ENCODE peak calls at places on chromosomes 2 and 18, in five cellular contexts. G, A, Y, R and L are unnamed samples.

GRCh38 chr2:82795446-82795845 is 1663.6 kb downstream of the SUCLG1 start:
- DNase-seq in G (no peak), A (no peak), Y (no peak), R (no peak), L (no peak)

GRCh38 chr2:130720036-130720435 is 8.8 kb upstream of the GPR148 start:
- DNase-seq in A (no peak), R (no peak), Y (no peak), G (peak), L (no peak)

GRCh38 chr2:20235655-20236302 is 10.8 kb upstream of the SDC1 start:
- DNase-seq in Y (no peak), A (no peak), G (no peak), R (no peak), L (no peak)

GRCh38 chr2:47849368-47849767 is 56.9 kb downstream of the FBXO11 start:
- DNase-seq in A (no peak), R (no peak), Y (no peak), G (no peak), L (no peak)

GRCh38 chr2:115359550-115359949 is 917.1 kb downstream of the DPP10 start:
- DNase-seq in Y (no peak), R (no peak), A (no peak), G (no peak), L (no peak)

GRCh38 chr2:135960598-135961551 is 24.6 kb downstream of the DARS1 start:
- DNase-seq in R (no peak), G (no peak), Y (peak), A (no peak), L (peak)

GRCh38 chr2:26466662-26467310 is 11.1 kb downstream of the OTOF start:
- DNase-seq in A (no peak), R (no peak), G (peak), Y (no peak), L (no peak)

GRCh38 chr2:215527738-215528137 is 91.9 kb upstream of the FN1 start:
- DNase-seq in A (no peak), Y (no peak), G (no peak), R (no peak), L (no peak)

GRCh38 chr2:168801961-168802824 is at the start of gene NOSTRIN:
- DNase-seq in Y (peak), G (peak), R (no peak), A (no peak), L (no peak)

GRCh38 chr2:236526459-236527197 is 43.0 kb upstream of the ACKR3 start:
- DNase-seq in R (no peak), G (no peak), Y (no peak), A (no peak), L (no peak)

GRCh38 chr2:178163395-178163794 is 30.9 kb upstream of the OSBPL6 start:
- DNase-seq in G (no peak), A (no peak), Y (no peak), R (no peak), L (no peak)

GRCh38 chr2:241561811-241562210 is 3.3 kb downstream of the BOK start:
- DNase-seq in R (no peak), Y (peak), A (peak), G (peak), L (no peak)

GRCh38 chr18:67142604-67143003 is 373.9 kb downstream of the DSEL start:
- DNase-seq in Y (no peak), A (no peak), R (no peak), G (no peak), L (no peak)

GRCh38 chr2:159201321-159202063 is 85.0 kb downstream of the WDSUB1 start:
- DNase-seq in A (no peak), R (no peak), G (no peak), Y (no peak), L (peak)

GRCh38 chr2:62783679-62784078 is 78.2 kb downstream of the EHBP1 start:
- DNase-seq in A (no peak), G (no peak), Y (no peak), R (no peak), L (no peak)

DNA sequence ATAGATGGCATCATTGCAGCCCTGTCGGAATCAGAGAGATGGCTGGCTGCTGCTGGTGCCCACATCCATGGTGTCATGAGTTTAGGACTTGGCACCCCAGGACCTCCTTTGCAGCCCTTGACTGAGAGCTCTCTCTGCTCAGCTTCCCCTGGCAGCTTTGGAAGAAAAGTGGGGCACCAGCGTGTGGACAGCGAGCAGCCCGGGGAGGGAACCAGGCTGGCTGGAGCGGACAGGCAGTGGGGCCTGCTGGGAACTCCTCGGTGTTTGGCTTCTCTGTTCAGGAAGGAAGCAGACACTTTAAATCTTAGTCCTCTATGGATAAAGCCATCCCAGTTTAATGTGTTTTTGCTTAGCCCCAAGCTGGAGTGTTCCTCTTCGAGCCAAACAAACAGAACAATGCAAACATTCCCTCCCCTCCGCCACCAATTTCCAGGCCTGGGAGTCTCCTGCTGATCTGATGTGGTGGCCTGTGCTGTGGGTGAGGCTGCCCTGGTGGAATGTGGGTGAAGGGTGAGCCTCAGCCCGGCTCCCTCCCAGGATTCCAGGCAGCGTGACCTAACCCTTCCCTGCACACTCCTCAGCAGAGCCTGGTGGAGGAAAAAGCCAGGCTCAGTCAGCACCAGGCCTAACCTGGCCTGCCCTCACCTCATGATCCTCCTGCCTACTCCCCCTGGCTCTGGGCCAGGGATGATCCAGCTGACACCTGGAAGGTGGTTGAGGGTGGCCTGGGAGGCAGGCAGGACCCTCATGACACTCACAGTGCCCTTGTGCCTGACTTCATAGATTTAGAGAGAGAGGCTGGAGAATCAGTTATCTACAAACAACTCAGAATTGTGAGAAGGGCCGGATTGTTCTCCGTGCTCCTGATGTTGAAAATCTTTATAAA is 21.6 kb upstream of the ITGB6 start:
- DNase-seq in A (peak), R (no peak), G (peak), Y (peak), L (no peak)
- H3K4me3 ChIP-seq in A (no peak), R (no peak), G (no peak), Y (no peak), L (no peak)

DNA sequence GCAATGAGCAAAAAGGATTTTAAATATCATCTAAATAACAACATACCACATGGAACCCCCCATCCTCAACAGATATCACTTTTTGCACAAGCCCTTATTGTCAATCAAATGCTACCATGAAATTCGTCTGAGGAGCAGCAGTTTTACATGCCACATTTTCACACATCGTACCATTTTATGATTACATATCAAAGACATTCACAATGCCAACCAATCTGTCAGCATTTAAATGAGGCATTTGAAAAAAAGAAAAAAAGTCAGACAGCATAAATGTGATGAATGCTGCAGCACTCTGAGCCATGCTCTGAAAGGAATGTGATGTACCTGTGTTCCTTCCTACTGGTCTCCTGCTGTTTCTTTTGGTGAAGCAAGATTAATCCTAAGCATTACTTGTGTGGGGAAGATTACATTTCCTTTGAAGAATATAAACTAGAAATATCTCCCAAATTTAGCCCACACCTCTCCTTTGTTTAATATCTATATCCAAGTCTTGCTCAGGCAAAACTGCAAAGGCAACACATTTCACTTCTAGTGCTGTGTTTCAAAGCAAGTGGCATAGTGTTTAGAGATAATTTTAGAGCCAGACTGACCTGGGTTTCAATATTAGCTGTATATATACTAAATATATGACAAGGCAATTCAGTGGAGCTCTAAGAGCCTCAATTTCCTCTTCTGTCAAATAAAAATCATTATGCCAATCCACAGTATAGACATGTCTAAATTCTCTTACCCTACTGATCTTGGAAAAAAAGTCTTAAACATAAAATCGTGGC is 391.2 kb downstream of the CMPK2 start:
- DNase-seq in R (no peak), A (no peak), Y (no peak), G (no peak), L (no peak)
- H3K27ac ChIP-seq in R (no peak), A (no peak), Y (no peak), G (no peak), L (no peak)

GRCh38 chr2:239516286-239516953 is 115.6 kb upstream of the HDAC4 start:
- DNase-seq in A (no peak), R (no peak), Y (no peak), G (no peak), L (no peak)

GRCh38 chr2:239516954-239517305 is 116.1 kb upstream of the HDAC4 start:
- DNase-seq in G (peak), A (no peak), R (no peak), Y (no peak), L (no peak)

GRCh38 chr2:239512054-239512453 is 111.2 kb upstream of the HDAC4 start:
- DNase-seq in Y (no peak), A (no peak), R (no peak), G (no peak), L (no peak)

GRCh38 chr2:239517686-239518085 is 116.9 kb upstream of the HDAC4 start:
- DNase-seq in G (no peak), Y (no peak), R (no peak), A (no peak), L (no peak)

GRCh38 chr2:239514753-239515152 is 113.9 kb upstream of the HDAC4 start:
- DNase-seq in Y (no peak), G (no peak), R (no peak), A (no peak), L (no peak)
- H3K4me3 ChIP-seq in Y (no peak), G (no peak), R (no peak), A (no peak), L (no peak)

GRCh38 chr2:68453761-68454360 is 13.2 kb downstream of the FBXO48 start:
- DNase-seq in Y (no peak), G (no peak), A (no peak), R (no peak), L (no peak)

GRCh38 chr2:68449395-68449678 is 17.8 kb downstream of the FBXO48 start:
- DNase-seq in Y (no peak), G (no peak), R (no peak), A (no peak), L (no peak)

GRCh38 chr2:68448671-68449394 is 18.3 kb downstream of the FBXO48 start:
- DNase-seq in R (peak), Y (no peak), G (no peak), A (peak), L (no peak)

GRCh38 chr2:68454719-68455118 is 12.4 kb downstream of the FBXO48 start:
- DNase-seq in G (no peak), R (no peak), Y (no peak), A (no peak), L (no peak)

DNA sequence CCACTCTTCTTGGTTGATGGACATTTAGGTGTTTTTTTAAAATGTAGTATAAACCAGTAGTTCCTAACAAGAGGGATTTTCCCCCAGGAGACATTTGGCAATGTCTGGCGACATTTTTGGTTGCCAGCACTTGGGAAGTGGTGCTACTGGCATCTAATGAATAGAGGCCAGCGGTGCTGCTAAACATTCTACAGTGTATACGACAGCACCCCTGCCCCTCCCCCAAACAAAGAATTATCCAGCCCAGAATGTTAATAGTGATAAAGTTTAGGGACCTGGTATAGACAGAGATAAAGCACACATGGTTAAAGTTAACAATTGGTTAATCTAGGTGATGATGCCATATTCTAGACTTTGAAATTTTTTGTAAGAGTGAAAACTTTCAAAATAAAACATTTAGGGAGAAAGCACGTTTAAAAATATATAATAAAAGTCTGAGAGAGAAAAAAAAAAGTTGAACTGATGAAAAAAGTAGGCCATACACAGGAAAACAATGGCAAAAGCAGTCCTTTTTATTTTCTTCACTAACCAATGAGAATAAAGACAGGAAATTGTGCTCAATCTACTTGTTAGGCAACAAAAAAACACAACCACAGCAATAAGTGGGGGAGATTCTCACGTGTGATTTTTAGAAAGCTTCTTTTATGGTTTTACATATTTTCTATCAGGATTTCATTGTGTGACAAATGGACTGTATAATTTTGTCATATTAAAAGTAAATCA is 14.8 kb downstream of the FBXO48 start:
- DNase-seq in G (no peak), A (peak), Y (no peak), R (no peak), L (peak)
- H3K27ac ChIP-seq in G (no peak), A (no peak), Y (no peak), R (no peak), L (no peak)

GRCh38 chr2:196941398-196942078 is 15.0 kb upstream of the PGAP1 start:
- DNase-seq in G (no peak), R (no peak), Y (no peak), A (no peak), L (no peak)
- H3K4me3 ChIP-seq in G (no peak), R (no peak), Y (no peak), A (no peak), L (no peak)

DNA sequence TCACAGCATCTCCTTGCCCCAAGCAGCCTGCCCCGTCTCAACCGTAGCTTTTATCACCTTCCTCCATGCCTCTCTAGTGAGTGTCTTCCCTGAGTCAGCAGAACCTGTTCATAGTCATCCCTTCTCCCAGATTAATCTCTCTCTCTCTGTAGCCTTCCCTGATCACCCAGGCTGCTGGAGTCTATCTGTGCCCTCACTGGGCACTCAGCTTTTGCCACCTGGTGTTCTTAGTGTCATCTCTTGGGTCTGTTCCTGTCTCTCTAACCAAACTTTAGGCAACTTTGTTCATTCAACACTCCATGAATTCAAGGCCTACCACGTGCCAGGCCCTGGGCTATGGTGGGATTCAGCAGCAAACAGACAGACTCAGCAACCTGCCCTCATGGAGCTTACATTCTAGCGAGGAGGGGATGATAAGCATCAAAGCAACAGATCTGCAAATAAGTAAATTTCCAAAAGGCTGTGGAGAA is 159.1 kb downstream of the SMAD7 start:
- DNase-seq in A (peak), Y (no peak), R (peak), G (no peak), L (no peak)
- H3K27ac ChIP-seq in A (no peak), Y (no peak), R (peak), G (peak), L (no peak)

DNA sequence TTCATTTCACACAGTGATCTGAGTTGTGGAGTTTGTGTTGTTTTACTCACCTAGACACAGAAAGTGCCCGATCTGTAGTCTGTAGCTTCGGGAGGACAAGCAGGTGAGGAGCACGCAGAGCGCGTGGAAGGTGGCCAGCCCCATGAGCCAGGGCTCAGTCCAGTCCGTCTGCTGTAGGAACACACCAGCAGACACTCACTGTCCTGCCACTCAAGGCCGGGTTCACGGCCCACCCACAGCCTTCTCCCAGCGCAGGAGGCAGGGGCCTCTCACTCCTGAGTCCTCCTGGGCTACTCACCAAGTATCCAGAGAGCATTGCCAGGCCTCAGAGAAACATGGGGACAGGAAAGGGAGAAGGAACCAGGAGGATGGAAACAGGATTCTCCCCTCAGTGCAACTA is 1.7 kb downstream of the TMEM18 start:
- DNase-seq in G (no peak), R (no peak), A (peak), Y (no peak), L (no peak)
- H3K4me3 ChIP-seq in G (no peak), R (no peak), A (no peak), Y (no peak), L (no peak)